ENCODE peak calls at places on chromosomes 4 and X, in four cellular contexts. K, Q, C and H are unnamed samples.

GRCh38 chrX:24306430-24306829 is 7.4 kb downstream of the SUPT20HL2 start:
- DNase-seq in K (no peak), Q (no peak), C (no peak), H (peak; percentile 10)

GRCh38 chr4:48578132-48578964 is 88.3 kb downstream of the ZAR1 start:
- DNase-seq in K (peak; percentile 51), Q (peak; percentile 78), C (peak; percentile 77), H (peak; percentile 78)

GRCh38 chr4:100367451-100367850 is 150.4 kb downstream of the EMCN start:
- DNase-seq in K (no peak), Q (peak; percentile 63), C (peak; percentile 54), H (no peak)

GRCh38 chrX:805988-806387 is 175.4 kb downstream of the SHOX start:
- DNase-seq in K (no peak), Q (no peak), C (no peak), H (no peak)

GRCh38 chrX:155070038-155070437 is 898 bp downstream of the CMC4 start:
- DNase-seq in K (no peak), Q (no peak), C (no peak), H (no peak)

GRCh38 chr4:139916041-139916440 is 237.9 kb downstream of the MAML3 start:
- DNase-seq in K (no peak), Q (no peak), C (no peak), H (no peak)

GRCh38 chrX:108735087-108735679 is 1.2 kb downstream of the IRS4 start:
- DNase-seq in K (no peak), Q (no peak), C (no peak), H (peak; percentile 67)

GRCh38 chr4:8297141-8297601 is 27.6 kb downstream of the HTRA3 start:
- DNase-seq in K (no peak), Q (no peak), C (no peak), H (no peak)

GRCh38 chr4:25817059-25817681 is 45.6 kb downstream of the SEL1L3 start:
- DNase-seq in K (no peak), Q (peak; percentile 86), C (no peak), H (no peak)

GRCh38 chr4:2071912-2072867 is 13.1 kb downstream of the NAT8L start:
- DNase-seq in K (no peak), Q (no peak), C (no peak), H (peak; percentile 51)

GRCh38 chr4:15794432-15794831 is 16.3 kb downstream of the CD38 start:
- DNase-seq in K (no peak), Q (no peak), C (no peak), H (no peak)

GRCh38 chr4:78168029-78168428 is 110.9 kb downstream of the FRAS1 start:
- DNase-seq in K (no peak), Q (no peak), C (no peak), H (no peak)

GRCh38 chr4:149987330-149987751 is 90.9 kb upstream of the DCLK2 start:
- DNase-seq in K (no peak), Q (no peak), C (peak; percentile 81), H (no peak)

GRCh38 chr4:165384608-165385007 is 5.8 kb downstream of the CPE start:
- DNase-seq in K (no peak), Q (peak; percentile 11), C (no peak), H (peak; percentile 58)

GRCh38 chrX:413322-414201 is 26.9 kb upstream of the PPP2R3B start:
- DNase-seq in K (peak; percentile 48), Q (peak; percentile 9), C (peak; percentile 17), H (peak; percentile 68)

GRCh38 chrX:132758778-132759177 is 199.7 kb downstream of the HS6ST2 start:
- DNase-seq in K (no peak), Q (no peak), C (peak; percentile 1), H (peak; percentile 81)

DNA sequence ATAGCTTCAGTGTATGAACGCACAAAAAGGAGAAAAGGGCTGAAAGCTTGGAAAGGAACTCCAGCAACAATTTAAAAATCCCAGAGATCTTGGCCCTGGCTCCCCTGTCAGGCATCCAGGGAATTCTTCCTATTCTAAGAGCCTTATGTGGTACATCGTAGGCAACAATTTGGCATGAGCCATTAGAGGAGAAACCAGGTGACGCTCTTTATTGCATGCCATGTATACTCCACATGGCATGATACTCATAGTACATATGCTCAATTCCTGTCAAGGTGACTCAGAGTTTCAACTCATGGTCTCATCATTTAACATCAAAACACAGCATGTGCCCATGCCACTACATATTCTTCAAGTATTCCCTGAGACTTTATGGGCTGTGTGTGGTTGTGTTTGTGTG is 191.3 kb downstream of the OR13H1 start:
- DNase-seq in K (no peak), Q (no peak), C (no peak), H (no peak)
- H3K4me3 ChIP-seq in K (no peak overlapping the region), Q (peak overlapping the region; percentile 3), C (no peak overlapping the region), H (no peak overlapping the region)

GRCh38 chr4:101651778-101652177 is 138.8 kb upstream of the BANK1 start:
- DNase-seq in K (no peak), Q (no peak), C (no peak), H (no peak)
- H3K79me1 ChIP-seq in K (no peaks in the 10 kb centered on the region), Q (no peaks in the 10 kb centered on the region), C (no peaks in the 10 kb centered on the region), H (no peaks in the 10 kb centered on the region)

GRCh38 chrX:19121466-19121865 is 802 bp downstream of the ADGRG2 start:
- DNase-seq in K (no peak), Q (no peak), C (no peak), H (no peak)
- H3K4me3 ChIP-seq in K (no peak overlapping the region), Q (no peak overlapping the region), C (no peak overlapping the region), H (no peak overlapping the region)

GRCh38 chr4:56060021-56060420 is 111.3 kb downstream of the CEP135 start:
- DNase-seq in K (no peak), Q (no peak), C (no peak), H (no peak)
- H3K79me1 ChIP-seq in K (peaks cover 1% of the 10 kb centered on the region), Q (no peaks in the 10 kb centered on the region), C (peaks cover 17% of the 10 kb centered on the region), H (peaks cover 22% of the 10 kb centered on the region)